ENCODE peak calls at places on chromosomes 11 and 22, in seven cellular contexts. O is MM.1S, U is BE2C, K is astrocyte of the spinal cord, R is epithelial cell of esophagus, T is neural progenitor cell, G is fibroblast of pulmonary artery. B is an unnamed sample.

GRCh38 chr11:12765428-12765827 is 91.2 kb downstream of the TEAD1 start:
- DNase-seq in O (no peak), U (peak; percentile 32), K (peak; percentile 66), R (no peak), T (no peak), G (peak; percentile 36), B (peak; percentile 60)

GRCh38 chr11:112363527-112363926 is 102.9 kb upstream of the PLET1 start:
- DNase-seq in O (no peak), U (no peak), K (peak; percentile 8), R (no peak), T (no peak), G (peak; percentile 51), B (peak; percentile 63)

GRCh38 chr22:35727436-35727835 is 9.8 kb downstream of the APOL5 start:
- DNase-seq in O (no peak), U (peak; percentile 30), K (no peak), R (no peak), T (no peak), G (peak; percentile 81), B (no peak)

GRCh38 chr22:33095661-33096060 is 37.5 kb upstream of the SYN3 start:
- DNase-seq in O (no peak), U (no peak), K (no peak), R (no peak), T (no peak), G (no peak), B (no peak)

GRCh38 chr11:2797181-2797711 is 88.3 kb downstream of the CDKN1C start:
- DNase-seq in O (no peak), U (no peak), K (no peak), R (no peak), T (no peak), G (no peak), B (no peak)

GRCh38 chr11:15687342-15687741 is 572.6 kb downstream of the INSC start:
- DNase-seq in O (no peak), U (no peak), K (peak; percentile 15), R (no peak), T (no peak), G (no peak), B (no peak)

GRCh38 chr11:69245041-69245440 is 48.9 kb upstream of the MYEOV start:
- DNase-seq in O (no peak), U (no peak), K (no peak), R (no peak), T (no peak), G (no peak), B (no peak)

GRCh38 chr11:65855927-65856363 is 2.0 kb downstream of the CFL1 start:
- DNase-seq in O (no peak), U (no peak), K (no peak), R (no peak), T (peak; percentile 8), G (no peak), B (no peak)

GRCh38 chr11:47130541-47130940 is 46.1 kb downstream of the ARFGAP2 start:
- DNase-seq in O (no peak), U (no peak), K (no peak), R (no peak), T (peak; percentile 46), G (no peak), B (no peak)

GRCh38 chr11:74004694-74005615 is 3.9 kb downstream of the UCP3 start:
- DNase-seq in O (peak; percentile 16), U (no peak), K (no peak), R (no peak), T (no peak), G (no peak), B (no peak)

GRCh38 chr11:124983674-124984511 is 29.9 kb downstream of the CCDC15 start:
- DNase-seq in O (no peak), U (no peak), K (no peak), R (no peak), T (no peak), G (no peak), B (no peak)

GRCh38 chr11:13268791-13269190 is 8.8 kb upstream of the BMAL1 start:
- DNase-seq in O (no peak), U (no peak), K (no peak), R (peak; percentile 61), T (no peak), G (no peak), B (no peak)

GRCh38 chr11:65592840-65593517 is 2.6 kb downstream of the KCNK7 start:
- DNase-seq in O (no peak), U (no peak), K (no peak), R (peak; percentile 87), T (no peak), G (no peak), B (no peak)

GRCh38 chr11:133403900-133404299 is 128.4 kb downstream of the OPCML start:
- DNase-seq in O (peak; percentile 8), U (peak; percentile 30), K (no peak), R (peak; percentile 1), T (no peak), G (no peak), B (no peak)

GRCh38 chr11:28838741-28839140 is 730.6 kb downstream of the METTL15 start:
- DNase-seq in O (no peak), U (no peak), K (peak; percentile 35), R (no peak), T (no peak), G (peak; percentile 59), B (peak; percentile 65)

GRCh38 chr11:133950874-133951483 is 5.8 kb downstream of the IGSF9B start:
- DNase-seq in O (no peak), U (peak; percentile 36), K (no peak), R (no peak), T (peak; percentile 39), G (no peak), B (no peak)

GRCh38 chr11:60700689-60701508 is 1.5 kb downstream of the MS4A8 start:
- DNase-seq in O (peak; percentile 10), U (no peak), K (no peak), R (peak; percentile 13), T (peak; percentile 72), G (peak; percentile 11), B (no peak)

GRCh38 chr11:88068848-88069554 is 106.2 kb downstream of the RAB38 start:
- DNase-seq in O (no peak), U (no peak), K (no peak), R (no peak), T (no peak), G (no peak), B (no peak)

GRCh38 chr22:32796865-32797573 is 4.5 kb upstream of the TIMP3 start:
- DNase-seq in O (peak; percentile 57), U (peak; percentile 61), K (peak; percentile 68), R (peak; percentile 66), T (peak; percentile 82), G (peak; percentile 74), B (peak; percentile 88)

GRCh38 chr22:17121235-17122195 is at the start of gene TMEM121B:
- DNase-seq in O (no peak), U (peak; percentile 90), K (peak; percentile 39), R (peak; percentile 50), T (peak; percentile 96), G (peak; percentile 47), B (peak; percentile 27)

GRCh38 chr11:10474551-10474950 is 19.5 kb downstream of the AMPD3 start:
- DNase-seq in O (no peak), U (no peak), K (no peak), R (no peak), T (no peak), G (no peak), B (no peak)

GRCh38 chr11:100445231-100445735 is 241.8 kb upstream of the ARHGAP42 start:
- DNase-seq in O (no peak), U (no peak), K (peak; percentile 63), R (peak; percentile 38), T (peak; percentile 11), G (peak; percentile 23), B (no peak)
- TF ChIP-seq CTCF in O (no peak), U (no peak), K (no peak), R (peak; percentile 25), T (peak; percentile 27), G (no peak), B (no peak)

GRCh38 chr11:119092880-119093665 is 8.4 kb downstream of the HMBS start:
- DNase-seq in O (no peak), U (no peak), K (peak; percentile 56), R (no peak), T (no peak), G (no peak), B (peak; percentile 15)
- H3K4me3 ChIP-seq in O (peak overlapping the region; percentile 74), U (peak overlapping the region; percentile 80), K (peak overlapping the region; percentile 62), R (peak overlapping the region; percentile 76), T (peak overlapping the region; percentile 69), G (peak overlapping the region; percentile 73), B (peak overlapping the region; percentile 75)

DNA sequence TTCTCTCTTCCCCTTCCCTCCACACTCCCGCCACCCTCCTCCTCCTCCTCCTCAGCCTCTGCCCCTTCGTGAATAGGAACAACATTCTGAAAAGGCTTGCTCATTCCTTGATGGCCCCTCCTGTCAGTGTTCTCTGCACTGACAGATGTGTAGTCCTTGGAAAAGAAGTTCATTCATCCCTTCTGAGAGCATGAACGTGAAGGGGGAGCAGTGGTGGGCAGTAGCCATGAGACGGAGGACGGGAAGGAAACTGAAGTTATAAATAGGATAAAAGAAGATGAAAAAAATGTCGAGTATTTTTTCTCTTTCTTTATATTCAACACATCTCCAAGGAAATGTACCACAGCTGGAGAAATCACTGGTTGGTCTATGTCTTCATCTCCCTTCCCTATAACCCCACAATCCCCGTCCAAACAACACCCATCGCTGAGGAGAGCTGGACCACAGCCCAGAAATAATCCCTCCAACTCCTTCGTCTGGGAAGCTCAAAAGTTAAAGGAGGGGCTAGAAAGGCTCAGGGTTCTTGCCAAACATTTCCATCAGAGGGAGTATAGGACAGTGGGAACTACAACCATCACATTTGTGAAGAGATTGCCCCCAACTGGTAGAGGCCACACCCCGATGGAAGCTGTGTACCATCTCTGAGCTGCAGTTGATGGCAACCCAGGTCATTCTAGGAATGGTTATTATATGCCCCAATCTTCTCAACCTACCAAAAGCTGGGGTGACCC is 33.5 kb downstream of the ETS1 start:
- DNase-seq in O (no peak), U (no peak), K (peak; percentile 32), R (no peak), T (peak; percentile 21), G (peak; percentile 82), B (no peak)
- TF ChIP-seq CTCF in O (no peak), U (peak; percentile 59), K (peak; percentile 23), R (no peak), T (peak; percentile 15), G (peak; percentile 39), B (peak; percentile 12)

DNA sequence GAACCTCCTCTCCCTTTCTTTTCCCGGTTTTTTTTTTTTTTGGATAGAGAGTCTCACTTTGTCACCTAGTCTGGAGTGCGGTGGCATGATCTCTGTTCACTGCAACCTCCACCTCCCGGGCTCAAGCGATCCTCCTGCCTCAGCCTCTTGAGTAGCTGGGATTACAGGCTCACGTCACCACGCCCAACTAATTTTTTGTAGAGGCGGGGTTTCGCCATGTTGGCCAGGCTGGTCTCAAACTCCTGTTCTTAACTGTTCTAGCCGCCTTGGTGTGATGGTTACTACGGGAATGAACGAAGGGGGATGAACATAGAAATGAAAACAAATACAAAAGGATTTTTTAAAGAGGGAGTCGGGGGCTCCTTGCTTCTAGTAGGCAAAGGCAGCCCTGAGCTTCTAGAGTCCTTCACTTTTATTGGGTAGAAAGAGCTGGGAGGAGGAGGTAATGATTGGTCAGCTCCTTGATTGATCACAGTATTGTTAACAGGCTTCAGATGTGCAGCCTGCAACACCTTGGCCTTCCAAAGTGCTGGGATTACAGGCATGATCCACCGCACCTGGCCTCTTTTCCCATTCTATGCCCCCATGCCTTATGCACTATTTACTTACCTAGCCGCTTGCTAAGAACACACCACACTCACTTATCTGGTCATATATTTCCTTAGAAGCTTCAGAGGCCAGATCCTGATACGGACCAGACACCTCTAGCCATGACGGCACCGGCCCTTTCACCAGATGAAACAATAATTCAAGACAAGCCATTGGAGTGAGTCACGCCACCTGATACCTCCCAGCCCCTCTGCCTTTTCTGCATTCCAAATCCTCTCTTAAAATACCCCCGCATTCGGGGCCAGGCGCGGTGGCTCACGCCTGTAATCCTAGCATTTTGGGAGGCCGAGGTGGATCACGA is 20.6 kb downstream of the SUSD2 start:
- DNase-seq in O (no peak), U (no peak), K (no peak), R (peak; percentile 59), T (no peak), G (no peak), B (no peak)
- H3K4me3 ChIP-seq in O (no peak overlapping the region), U (no peak overlapping the region), K (no peak overlapping the region), R (no peak overlapping the region), T (no peak overlapping the region), G (no peak overlapping the region), B (no peak overlapping the region)

GRCh38 chr11:78782725-78783124 is 208.1 kb upstream of the NARS2 start:
- DNase-seq in O (no peak), U (no peak), K (no peak), R (no peak), T (no peak), G (no peak), B (no peak)
- TF ChIP-seq CTCF in O (no peak), U (no peak), K (no peak), R (no peak), T (no peak), G (no peak), B (no peak)

B was measured in AG10803.